ENCODE peak calls at places on chromosomes 2 and 18, in seven cellular contexts. X, R, L, U, H, Q and T are unnamed samples.

GRCh38 chr2:65413610-65414009 is 18.8 kb downstream of the SPRED2 start:
- DNase-seq in Q (no peak), R (no peak), U (no peak), L (no peak), X (no peak), H (peak), T (no peak)

GRCh38 chr2:202090530-202090929 is 17.5 kb downstream of the KIAA2012 start:
- DNase-seq in R (no peak), H (no peak), U (no peak), L (no peak), Q (no peak), X (no peak), T (no peak)

GRCh38 chr18:63299837-63300787 is 19.5 kb downstream of the BCL2 start:
- DNase-seq in L (no peak), Q (no peak), H (no peak), U (peak), R (no peak), X (peak), T (no peak)

GRCh38 chr2:142136571-142136970 is 5.8 kb upstream of the LRP1B start:
- DNase-seq in U (peak), X (no peak), H (no peak), L (no peak), R (peak), Q (no peak), T (no peak)

GRCh38 chr2:46519265-46519664 is 39.9 kb downstream of the TMEM247 start:
- DNase-seq in U (no peak), R (no peak), Q (no peak), X (no peak), L (no peak), H (no peak), T (no peak)

GRCh38 chr2:189702071-189702470 is 27.6 kb downstream of the ANKAR start:
- DNase-seq in L (no peak), U (peak), Q (no peak), R (no peak), H (no peak), X (no peak), T (no peak)

GRCh38 chr2:205976120-205976814 is 109.7 kb downstream of the INO80D start:
- DNase-seq in H (no peak), Q (no peak), L (no peak), X (no peak), U (no peak), R (no peak), T (no peak)

GRCh38 chr2:22355816-22356433 is 1029.1 kb upstream of the KLHL29 start:
- DNase-seq in R (no peak), U (peak), Q (peak), H (peak), X (no peak), L (peak), T (peak)

GRCh38 chr2:181104512-181105121 is 124.2 kb downstream of the UBE2E3 start:
- DNase-seq in H (peak), U (peak), Q (peak), L (peak), X (peak), R (peak), T (peak)

GRCh38 chr2:63594622-63595021 is 5.9 kb downstream of the MDH1 start:
- DNase-seq in Q (no peak), H (no peak), U (no peak), R (no peak), L (no peak), X (no peak), T (no peak)

GRCh38 chr2:8607591-8607990 is 74.3 kb upstream of the ID2 start:
- DNase-seq in H (no peak), X (peak), Q (no peak), L (no peak), U (peak), R (no peak), T (no peak)

GRCh38 chr2:171479154-171479814 is 43.0 kb upstream of the CYBRD1 start:
- DNase-seq in U (no peak), R (peak), L (no peak), Q (no peak), X (peak), H (no peak), T (no peak)

GRCh38 chr18:42048150-42048549 is 93.1 kb downstream of the PIK3C3 start:
- DNase-seq in X (peak), Q (no peak), L (no peak), H (peak), U (peak), R (peak), T (peak)

GRCh38 chr2:178363252-178363651 is 87.7 kb downstream of the PRKRA start:
- DNase-seq in U (peak), L (no peak), H (peak), Q (no peak), X (peak), R (peak), T (no peak)

DNA sequence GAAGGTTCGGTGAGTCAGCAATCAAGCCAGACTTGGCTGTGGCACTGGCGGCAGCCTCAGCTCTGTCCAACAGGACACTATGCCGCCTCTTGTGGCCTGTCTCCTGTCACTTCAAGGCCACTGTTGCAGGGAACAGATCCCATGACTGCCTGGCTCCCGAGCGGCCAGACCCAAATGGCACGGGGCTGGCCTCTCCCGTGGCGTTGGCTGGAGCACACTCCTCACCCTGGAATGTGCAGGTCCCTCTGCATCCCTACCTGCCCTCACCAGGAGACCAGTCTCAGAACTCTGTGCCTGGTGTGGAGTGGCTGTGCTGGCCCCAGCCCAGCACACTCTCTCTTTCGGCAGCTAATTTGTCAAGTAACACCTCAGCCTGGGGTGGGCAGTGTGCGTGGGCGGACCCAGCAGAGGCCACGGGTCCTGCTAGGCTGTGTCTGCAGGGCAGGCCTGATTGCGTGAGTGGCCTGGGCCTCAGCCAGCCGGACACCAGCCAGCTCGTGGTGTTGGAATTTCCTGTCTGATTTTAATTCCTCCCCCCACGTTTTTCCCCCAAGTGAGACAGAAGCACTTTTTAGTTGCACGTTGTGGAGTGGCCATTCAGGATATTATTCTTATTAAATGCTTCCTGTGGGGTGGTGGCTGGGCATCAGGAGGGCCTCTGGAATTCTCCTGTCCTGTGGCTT is 179.3 kb downstream of the GLI2 start:
- DNase-seq in H (peak), R (peak), Q (no peak), X (peak), U (peak), L (no peak), T (no peak)
- TF ChIP-seq EZH2 in H (no peak), R (no peak), Q (no peak), X (no peak), U (no peak), L (no peak), T (no peak)

DNA sequence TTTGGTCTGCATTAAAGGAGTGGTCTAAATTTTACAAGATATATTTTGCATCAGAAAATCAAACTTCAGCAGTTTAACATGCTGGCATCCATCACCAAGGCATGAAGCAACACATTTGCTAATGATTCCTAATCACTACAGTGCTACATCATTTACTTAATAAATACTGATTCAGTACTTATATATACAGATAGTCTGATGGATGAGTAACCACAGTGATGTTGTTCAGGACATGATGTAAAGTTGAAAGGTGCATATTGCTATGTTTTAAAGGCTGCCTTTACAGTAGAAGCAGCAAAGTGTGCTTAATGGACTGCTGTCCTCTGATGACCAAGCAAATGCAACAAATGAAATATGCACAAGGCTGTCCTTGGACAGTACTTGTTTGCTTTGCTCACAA is 11.1 kb downstream of the SUPT7L start:
- DNase-seq in Q (no peak), U (no peak), H (no peak), R (no peak), X (no peak), L (no peak), T (no peak)
- TF ChIP-seq EZH2 in Q (no peak), U (no peak), H (no peak), R (no peak), X (no peak), L (no peak), T (no peak)

GRCh38 chr2:66423391-66423790 is 11.5 kb upstream of the MEIS1 start:
- DNase-seq in L (no peak), H (no peak), U (no peak), Q (no peak), X (no peak), R (no peak), T (no peak)

GRCh38 chr2:66428986-66429612 is 5.8 kb upstream of the MEIS1 start:
- DNase-seq in Q (no peak), R (peak), H (peak), L (peak), U (peak), X (peak), T (peak)

GRCh38 chr2:66427219-66427768 is 7.6 kb upstream of the MEIS1 start:
- DNase-seq in L (peak), X (no peak), Q (no peak), U (no peak), R (no peak), H (no peak), T (peak)

GRCh38 chr2:66430195-66430905 is 4.6 kb upstream of the MEIS1 start:
- DNase-seq in Q (no peak), U (no peak), L (no peak), R (no peak), X (no peak), H (no peak), T (no peak)

GRCh38 chr2:66426250-66427064 is 8.5 kb upstream of the MEIS1 start:
- DNase-seq in R (no peak), Q (no peak), L (peak), X (no peak), H (no peak), U (no peak), T (no peak)
- TF ChIP-seq EZH2 in R (no peak), Q (no peak), L (peak), X (peak), H (no peak), U (no peak), T (peak)

GRCh38 chr2:95031076-95031725 is 5.7 kb downstream of the MAL start:
- DNase-seq in H (no peak), L (no peak), X (no peak), Q (no peak), R (no peak), U (no peak), T (no peak)

GRCh38 chr2:95030496-95030895 is 5.0 kb downstream of the MAL start:
- DNase-seq in U (no peak), X (no peak), Q (no peak), L (no peak), R (no peak), H (no peak), T (no peak)

GRCh38 chr2:95032868-95033603 is 7.5 kb downstream of the MAL start:
- DNase-seq in L (no peak), X (no peak), R (no peak), U (no peak), Q (no peak), H (no peak), T (no peak)

GRCh38 chr2:95031726-95032116 is 6.2 kb downstream of the MAL start:
- DNase-seq in L (no peak), R (peak), U (no peak), Q (no peak), H (no peak), X (no peak), T (no peak)

GRCh38 chr2:95032341-95032740 is 6.8 kb downstream of the MAL start:
- DNase-seq in U (no peak), R (no peak), L (no peak), X (no peak), H (no peak), Q (no peak), T (no peak)
- TF ChIP-seq EZH2 in U (no peak), R (no peak), L (no peak), X (no peak), H (no peak), Q (no peak), T (no peak)

DNA sequence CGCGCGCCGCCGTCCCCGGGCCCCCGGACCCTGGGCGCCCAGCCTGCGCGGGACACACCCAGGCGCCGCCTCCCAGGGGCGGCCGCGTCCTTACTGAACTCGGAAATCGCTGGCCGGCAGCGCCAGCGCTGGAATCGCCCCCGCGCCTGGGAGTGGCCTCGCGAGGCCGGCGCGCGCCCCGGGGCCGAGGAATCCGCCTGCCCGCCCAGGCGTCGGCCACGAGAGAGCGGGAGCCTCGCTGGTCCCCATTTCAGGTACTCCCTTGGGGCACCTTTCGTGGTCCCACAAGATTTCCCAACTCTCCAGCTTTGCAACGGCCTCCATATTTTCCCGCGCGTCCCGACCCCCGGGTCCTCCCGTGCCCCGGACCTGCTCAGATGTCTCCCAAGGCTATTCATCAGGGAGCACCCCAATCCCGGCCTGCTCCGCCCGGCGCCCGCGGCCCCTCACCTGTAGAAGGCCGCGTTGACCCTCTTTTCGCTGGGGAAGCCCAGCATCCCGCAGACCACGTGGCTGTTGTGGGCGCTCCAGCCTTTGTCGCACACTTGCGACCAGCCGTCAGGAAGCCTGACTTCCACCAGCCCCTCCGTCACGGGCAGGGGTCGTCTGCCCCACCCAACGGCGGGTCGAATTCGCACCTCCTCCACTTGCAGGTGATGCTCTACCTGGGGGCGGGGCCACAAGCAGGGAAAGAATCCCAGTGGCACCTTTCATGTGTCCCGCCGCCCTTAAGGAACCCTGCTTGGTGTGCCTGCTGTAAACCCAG is 4.6 kb downstream of the LOXL3 start:
- DNase-seq in R (peak), Q (no peak), H (no peak), X (no peak), U (peak), L (peak), T (peak)
- TF ChIP-seq EZH2 in R (no peak), Q (no peak), H (no peak), X (no peak), U (no peak), L (peak), T (no peak)

GRCh38 chr2:45004569-45005181 is 4.6 kb downstream of the SIX2 start:
- DNase-seq in L (peak), Q (no peak), U (peak), R (no peak), H (no peak), X (no peak), T (no peak)
- TF ChIP-seq EZH2 in L (peak), Q (no peak), U (peak), R (peak), H (peak), X (peak), T (peak)

GRCh38 chr18:47254341-47254939 is 3.0 kb upstream of the SKOR2 start:
- DNase-seq in L (peak), U (peak), X (peak), H (peak), R (peak), Q (no peak), T (peak)
- TF ChIP-seq EZH2 in L (peak), U (peak), X (no peak), H (no peak), R (peak), Q (no peak), T (peak)